ENCODE peak calls at places on chromosome 6, in ten cellular contexts. One of them, this sample, is unnamed.

GRCh38 chr6:23647045-23647444 is 479.0 kb upstream of the NRSN1 start:
- DNase-seq in upper lobe of right lung: no peak
- DNase-seq in GM12865: no peak
- DNase-seq in lower lobe of right lung: no peak
- DNase-seq in stomach: no peak
- DNase-seq in prostate gland: no peak
- DNase-seq in astrocyte of the spinal cord: no peak
- DNase-seq in GM23338: no peak
- DNase-seq in upper lobe of left lung: no peak
- DNase-seq in heart left ventricle: no peak
- DNase-seq in this sample: no peak

GRCh38 chr6:95431637-95432228 is 145.6 kb upstream of the MANEA start:
- DNase-seq in upper lobe of right lung: no peak
- DNase-seq in GM12865: peak; percentile 52
- DNase-seq in lower lobe of right lung: no peak
- DNase-seq in stomach: peak; percentile 61
- DNase-seq in prostate gland: peak; percentile 35
- DNase-seq in astrocyte of the spinal cord: peak; percentile 53
- DNase-seq in GM23338: peak; percentile 56
- DNase-seq in upper lobe of left lung: no peak
- DNase-seq in heart left ventricle: no peak
- DNase-seq in this sample: peak; percentile 25

GRCh38 chr6:80728830-80729229 is 622.4 kb downstream of the BCKDHB start:
- DNase-seq in upper lobe of right lung: no peak
- DNase-seq in GM12865: no peak
- DNase-seq in lower lobe of right lung: no peak
- DNase-seq in stomach: no peak
- DNase-seq in prostate gland: no peak
- DNase-seq in astrocyte of the spinal cord: no peak
- DNase-seq in GM23338: no peak
- DNase-seq in upper lobe of left lung: no peak
- DNase-seq in heart left ventricle: no peak
- DNase-seq in this sample: no peak

GRCh38 chr6:19866900-19867627 is 29.9 kb downstream of the ID4 start:
- DNase-seq in upper lobe of right lung: no peak
- DNase-seq in GM12865: no peak
- DNase-seq in lower lobe of right lung: no peak
- DNase-seq in stomach: no peak
- DNase-seq in prostate gland: peak; percentile 9
- DNase-seq in astrocyte of the spinal cord: peak; percentile 57
- DNase-seq in GM23338: no peak
- DNase-seq in upper lobe of left lung: no peak
- DNase-seq in heart left ventricle: no peak
- DNase-seq in this sample: no peak

GRCh38 chr6:43744490-43744889 is 25.5 kb upstream of the VEGFA start:
- DNase-seq in upper lobe of right lung: peak; percentile 48
- DNase-seq in GM12865: no peak
- DNase-seq in lower lobe of right lung: no peak
- DNase-seq in stomach: no peak
- DNase-seq in prostate gland: no peak
- DNase-seq in astrocyte of the spinal cord: no peak
- DNase-seq in GM23338: no peak
- DNase-seq in upper lobe of left lung: no peak
- DNase-seq in heart left ventricle: no peak
- DNase-seq in this sample: no peak

GRCh38 chr6:16903470-16903869 is 142.2 kb upstream of the ATXN1 start:
- DNase-seq in upper lobe of right lung: no peak
- DNase-seq in GM12865: no peak
- DNase-seq in lower lobe of right lung: no peak
- DNase-seq in stomach: no peak
- DNase-seq in prostate gland: no peak
- DNase-seq in astrocyte of the spinal cord: peak; percentile 30
- DNase-seq in GM23338: no peak
- DNase-seq in upper lobe of left lung: no peak
- DNase-seq in heart left ventricle: no peak
- DNase-seq in this sample: no peak

GRCh38 chr6:36671687-36672375 is 6.7 kb upstream of the CDKN1A start:
- DNase-seq in upper lobe of right lung: no peak
- DNase-seq in GM12865: no peak
- DNase-seq in lower lobe of right lung: no peak
- DNase-seq in stomach: no peak
- DNase-seq in prostate gland: no peak
- DNase-seq in astrocyte of the spinal cord: no peak
- DNase-seq in GM23338: no peak
- DNase-seq in upper lobe of left lung: no peak
- DNase-seq in heart left ventricle: no peak
- DNase-seq in this sample: no peak

GRCh38 chr6:147283460-147283859 is 79.2 kb downstream of the STXBP5 start:
- DNase-seq in upper lobe of right lung: no peak
- DNase-seq in GM12865: no peak
- DNase-seq in lower lobe of right lung: no peak
- DNase-seq in stomach: no peak
- DNase-seq in prostate gland: no peak
- DNase-seq in astrocyte of the spinal cord: peak; percentile 38
- DNase-seq in GM23338: no peak
- DNase-seq in upper lobe of left lung: no peak
- DNase-seq in heart left ventricle: no peak
- DNase-seq in this sample: no peak

GRCh38 chr6:99745651-99746050 is 139.0 kb downstream of the PRDM13 start:
- DNase-seq in upper lobe of right lung: no peak
- DNase-seq in GM12865: no peak
- DNase-seq in lower lobe of right lung: no peak
- DNase-seq in stomach: no peak
- DNase-seq in prostate gland: no peak
- DNase-seq in astrocyte of the spinal cord: peak; percentile 2
- DNase-seq in GM23338: no peak
- DNase-seq in upper lobe of left lung: no peak
- DNase-seq in heart left ventricle: no peak
- DNase-seq in this sample: no peak

GRCh38 chr6:87922191-87922946 is 125.3 kb upstream of the SPACA1 start:
- DNase-seq in upper lobe of right lung: no peak
- DNase-seq in GM12865: peak; percentile 59
- DNase-seq in lower lobe of right lung: no peak
- DNase-seq in stomach: no peak
- DNase-seq in prostate gland: no peak
- DNase-seq in astrocyte of the spinal cord: no peak
- DNase-seq in GM23338: no peak
- DNase-seq in upper lobe of left lung: no peak
- DNase-seq in heart left ventricle: no peak
- DNase-seq in this sample: no peak

GRCh38 chr6:143700684-143701342 is 23.0 kb downstream of the PHACTR2 start:
- DNase-seq in upper lobe of right lung: no peak
- DNase-seq in GM12865: no peak
- DNase-seq in lower lobe of right lung: no peak
- DNase-seq in stomach: no peak
- DNase-seq in prostate gland: no peak
- DNase-seq in astrocyte of the spinal cord: peak; percentile 82
- DNase-seq in GM23338: no peak
- DNase-seq in upper lobe of left lung: no peak
- DNase-seq in heart left ventricle: peak; percentile 50
- DNase-seq in this sample: peak; percentile 18

GRCh38 chr6:160391419-160392116 is 43.4 kb downstream of the SLC22A3 start:
- DNase-seq in upper lobe of right lung: no peak
- DNase-seq in GM12865: no peak
- DNase-seq in lower lobe of right lung: no peak
- DNase-seq in stomach: no peak
- DNase-seq in prostate gland: no peak
- DNase-seq in astrocyte of the spinal cord: peak; percentile 25
- DNase-seq in GM23338: no peak
- DNase-seq in upper lobe of left lung: no peak
- DNase-seq in heart left ventricle: no peak
- DNase-seq in this sample: no peak

GRCh38 chr6:159759645-159760044 is 2.2 kb upstream of the ACAT2 start:
- DNase-seq in upper lobe of right lung: no peak
- DNase-seq in GM12865: no peak
- DNase-seq in lower lobe of right lung: no peak
- DNase-seq in stomach: no peak
- DNase-seq in prostate gland: no peak
- DNase-seq in astrocyte of the spinal cord: no peak
- DNase-seq in GM23338: no peak
- DNase-seq in upper lobe of left lung: no peak
- DNase-seq in heart left ventricle: no peak
- DNase-seq in this sample: no peak

GRCh38 chr6:90284236-90284744 is 12.4 kb downstream of the BACH2 start:
- DNase-seq in upper lobe of right lung: no peak
- DNase-seq in GM12865: peak; percentile 45
- DNase-seq in lower lobe of right lung: no peak
- DNase-seq in stomach: no peak
- DNase-seq in prostate gland: no peak
- DNase-seq in astrocyte of the spinal cord: peak; percentile 94
- DNase-seq in GM23338: peak; percentile 76
- DNase-seq in upper lobe of left lung: no peak
- DNase-seq in heart left ventricle: no peak
- DNase-seq in this sample: no peak

GRCh38 chr6:139996253-139996834 is 621.9 kb upstream of the CITED2 start:
- DNase-seq in upper lobe of right lung: no peak
- DNase-seq in GM12865: peak; percentile 54
- DNase-seq in lower lobe of right lung: no peak
- DNase-seq in stomach: no peak
- DNase-seq in prostate gland: no peak
- DNase-seq in astrocyte of the spinal cord: no peak
- DNase-seq in GM23338: peak; percentile 62
- DNase-seq in upper lobe of left lung: no peak
- DNase-seq in heart left ventricle: no peak
- DNase-seq in this sample: no peak

GRCh38 chr6:73923899-73924485 is 228.0 kb downstream of the CD109 start:
- DNase-seq in upper lobe of right lung: no peak
- DNase-seq in GM12865: no peak
- DNase-seq in lower lobe of right lung: no peak
- DNase-seq in stomach: no peak
- DNase-seq in prostate gland: no peak
- DNase-seq in astrocyte of the spinal cord: no peak
- DNase-seq in GM23338: no peak
- DNase-seq in upper lobe of left lung: no peak
- DNase-seq in heart left ventricle: peak; percentile 49
- DNase-seq in this sample: no peak

GRCh38 chr6:154403803-154404202 is 47.2 kb upstream of the IPCEF1 start:
- DNase-seq in upper lobe of right lung: no peak
- DNase-seq in GM12865: no peak
- DNase-seq in lower lobe of right lung: no peak
- DNase-seq in stomach: peak; percentile 31
- DNase-seq in prostate gland: peak; percentile 9
- DNase-seq in astrocyte of the spinal cord: peak; percentile 74
- DNase-seq in GM23338: no peak
- DNase-seq in upper lobe of left lung: no peak
- DNase-seq in heart left ventricle: peak; percentile 24
- DNase-seq in this sample: peak; percentile 20

GRCh38 chr6:67683960-67684359 is 951.1 kb upstream of the ADGRB3 start:
- DNase-seq in upper lobe of right lung: no peak
- DNase-seq in GM12865: no peak
- DNase-seq in lower lobe of right lung: no peak
- DNase-seq in stomach: no peak
- DNase-seq in prostate gland: no peak
- DNase-seq in astrocyte of the spinal cord: peak; percentile 81
- DNase-seq in GM23338: no peak
- DNase-seq in upper lobe of left lung: no peak
- DNase-seq in heart left ventricle: no peak
- DNase-seq in this sample: no peak

GRCh38 chr6:52672422-52673025 is 1.6 kb downstream of the TMEM14A start:
- DNase-seq in upper lobe of right lung: no peak
- DNase-seq in GM12865: no peak
- DNase-seq in lower lobe of right lung: no peak
- DNase-seq in stomach: no peak
- DNase-seq in prostate gland: no peak
- DNase-seq in astrocyte of the spinal cord: no peak
- DNase-seq in GM23338: no peak
- DNase-seq in upper lobe of left lung: no peak
- DNase-seq in heart left ventricle: no peak
- DNase-seq in this sample: no peak
- H3K4me3 ChIP-seq in upper lobe of right lung: no peak overlapping the region
- H3K4me3 ChIP-seq in GM12865: no peak overlapping the region
- H3K4me3 ChIP-seq in lower lobe of right lung: no peak overlapping the region
- H3K4me3 ChIP-seq in stomach: no peak overlapping the region
- H3K4me3 ChIP-seq in prostate gland: no peak overlapping the region
- H3K4me3 ChIP-seq in astrocyte of the spinal cord: no peak overlapping the region
- H3K4me3 ChIP-seq in GM23338: no peak overlapping the region
- H3K4me3 ChIP-seq in upper lobe of left lung: no peak overlapping the region
- H3K4me3 ChIP-seq in heart left ventricle: no peak overlapping the region
- H3K4me3 ChIP-seq in this sample: no peak overlapping the region

GRCh38 chr6:130613176-130613575 is 214.0 kb upstream of the SMLR1 start:
- DNase-seq in upper lobe of right lung: no peak
- DNase-seq in GM12865: no peak
- DNase-seq in lower lobe of right lung: no peak
- DNase-seq in stomach: no peak
- DNase-seq in prostate gland: no peak
- DNase-seq in astrocyte of the spinal cord: no peak
- DNase-seq in GM23338: no peak
- DNase-seq in upper lobe of left lung: no peak
- DNase-seq in heart left ventricle: no peak
- DNase-seq in this sample: no peak
- TF ChIP-seq CTCF in upper lobe of right lung: no peak
- TF ChIP-seq CTCF in GM12865: no peak
- TF ChIP-seq CTCF in lower lobe of right lung: no peak
- TF ChIP-seq CTCF in stomach: no peak
- TF ChIP-seq CTCF in prostate gland: no peak
- TF ChIP-seq CTCF in astrocyte of the spinal cord: no peak
- TF ChIP-seq CTCF in GM23338: no peak
- TF ChIP-seq CTCF in upper lobe of left lung: no peak
- TF ChIP-seq CTCF in heart left ventricle: no peak
- TF ChIP-seq CTCF in this sample: no peak

DNA sequence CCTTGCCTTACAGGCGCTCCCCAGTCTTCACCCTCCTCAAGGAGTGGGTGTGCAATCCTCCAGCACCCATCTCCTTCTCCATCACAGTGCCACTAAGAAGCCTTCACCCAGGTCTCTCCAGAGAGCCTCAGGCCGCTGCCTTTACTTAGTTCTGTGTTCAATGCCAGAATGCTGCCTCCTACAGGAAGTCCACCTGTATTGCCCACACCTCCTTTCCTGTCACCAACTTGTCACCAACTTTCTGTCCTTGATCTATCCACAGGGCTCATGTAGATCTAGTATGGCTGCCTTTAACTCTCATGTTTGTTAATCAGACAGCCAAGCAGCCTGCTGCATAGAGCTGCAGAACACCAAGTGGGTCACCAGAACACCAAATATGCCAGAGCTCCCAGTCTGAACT is 546 bp upstream of the LST1 start:
- DNase-seq in upper lobe of right lung: no peak
- DNase-seq in GM12865: peak; percentile 83
- DNase-seq in lower lobe of right lung: no peak
- DNase-seq in stomach: no peak
- DNase-seq in prostate gland: no peak
- DNase-seq in astrocyte of the spinal cord: no peak
- DNase-seq in GM23338: peak; percentile 81
- DNase-seq in upper lobe of left lung: no peak
- DNase-seq in heart left ventricle: no peak
- DNase-seq in this sample: no peak
- H3K4me3 ChIP-seq in upper lobe of right lung: no peak overlapping the region
- H3K4me3 ChIP-seq in GM12865: no peak overlapping the region
- H3K4me3 ChIP-seq in lower lobe of right lung: no peak overlapping the region
- H3K4me3 ChIP-seq in stomach: no peak overlapping the region
- H3K4me3 ChIP-seq in prostate gland: no peak overlapping the region
- H3K4me3 ChIP-seq in astrocyte of the spinal cord: no peak overlapping the region
- H3K4me3 ChIP-seq in GM23338: no peak overlapping the region
- H3K4me3 ChIP-seq in upper lobe of left lung: no peak overlapping the region
- H3K4me3 ChIP-seq in heart left ventricle: no peak overlapping the region
- H3K4me3 ChIP-seq in this sample: no peak overlapping the region

DNA sequence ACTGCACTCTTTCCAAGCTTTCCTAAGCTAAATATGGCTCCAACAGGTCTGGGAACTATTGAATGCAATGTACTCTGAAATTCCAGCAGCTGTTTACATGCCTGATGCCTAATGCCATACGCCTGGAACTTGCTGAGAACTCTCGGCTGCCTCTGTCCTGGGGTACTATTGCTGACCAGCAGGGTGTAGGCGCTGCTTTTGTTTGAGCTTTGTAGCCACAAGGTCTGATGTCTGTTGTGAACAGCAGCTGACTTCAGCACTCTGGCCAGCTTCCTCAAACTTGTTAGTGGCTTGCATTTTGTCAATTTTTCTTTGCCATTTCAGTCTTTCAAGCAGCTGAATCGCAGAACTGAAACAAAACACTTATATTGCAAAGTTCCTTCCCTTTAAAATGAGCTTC is 26.7 kb downstream of the SAYSD1 start:
- DNase-seq in upper lobe of right lung: no peak
- DNase-seq in GM12865: peak; percentile 44
- DNase-seq in lower lobe of right lung: no peak
- DNase-seq in stomach: no peak
- DNase-seq in prostate gland: no peak
- DNase-seq in astrocyte of the spinal cord: peak; percentile 42
- DNase-seq in GM23338: peak; percentile 94
- DNase-seq in upper lobe of left lung: no peak
- DNase-seq in heart left ventricle: peak; percentile 43
- DNase-seq in this sample: no peak
- TF ChIP-seq CTCF in upper lobe of right lung: peak; percentile 43
- TF ChIP-seq CTCF in GM12865: peak; percentile 20
- TF ChIP-seq CTCF in lower lobe of right lung: peak; percentile 46
- TF ChIP-seq CTCF in stomach: no peak
- TF ChIP-seq CTCF in prostate gland: no peak
- TF ChIP-seq CTCF in astrocyte of the spinal cord: peak; percentile 46
- TF ChIP-seq CTCF in GM23338: peak; percentile 58
- TF ChIP-seq CTCF in upper lobe of left lung: peak; percentile 54
- TF ChIP-seq CTCF in heart left ventricle: peak; percentile 31
- TF ChIP-seq CTCF in this sample: no peak

This sample was measured in ovary.